ENCODE peak calls at places on chromosomes 6 and 20, in eight cellular contexts. One of them, this sample, is unnamed.

GRCh38 chr6:45681860-45682488 is 304.2 kb upstream of the SUPT3H start:
- DNase-seq in skeletal muscle cell: no peak
- DNase-seq in stimulated activated CD4-positive, alpha-beta T cell treated with anti-CD3 and anti-CD28 coated beads, TNF-alpha, amount 100 ng/mL, for 4 hours: no peak
- DNase-seq in ACHN: peak; percentile 72
- DNase-seq in RWPE2: no peak
- DNase-seq in amniotic stem cell: no peak
- DNase-seq in ecto neural progenitor cell: no peak
- DNase-seq in epithelial cell of prostate: peak; percentile 37
- DNase-seq in this sample: no peak

GRCh38 chr20:52275243-52275817 is 83.8 kb upstream of the ZFP64 start:
- DNase-seq in skeletal muscle cell: no peak
- DNase-seq in stimulated activated CD4-positive, alpha-beta T cell treated with anti-CD3 and anti-CD28 coated beads, TNF-alpha, amount 100 ng/mL, for 4 hours: no peak
- DNase-seq in ACHN: no peak
- DNase-seq in RWPE2: no peak
- DNase-seq in amniotic stem cell: no peak
- DNase-seq in ecto neural progenitor cell: no peak
- DNase-seq in epithelial cell of prostate: no peak
- DNase-seq in this sample: no peak

GRCh38 chr20:51002633-51003032 is 20.3 kb downstream of the KCNG1 start:
- DNase-seq in skeletal muscle cell: no peak
- DNase-seq in stimulated activated CD4-positive, alpha-beta T cell treated with anti-CD3 and anti-CD28 coated beads, TNF-alpha, amount 100 ng/mL, for 4 hours: no peak
- DNase-seq in ACHN: no peak
- DNase-seq in RWPE2: no peak
- DNase-seq in amniotic stem cell: no peak
- DNase-seq in ecto neural progenitor cell: no peak
- DNase-seq in epithelial cell of prostate: no peak
- DNase-seq in this sample: no peak

GRCh38 chr6:37323568-37323967 is 30.2 kb upstream of the RNF8 start:
- DNase-seq in skeletal muscle cell: peak; percentile 60
- DNase-seq in stimulated activated CD4-positive, alpha-beta T cell treated with anti-CD3 and anti-CD28 coated beads, TNF-alpha, amount 100 ng/mL, for 4 hours: no peak
- DNase-seq in ACHN: no peak
- DNase-seq in RWPE2: no peak
- DNase-seq in amniotic stem cell: no peak
- DNase-seq in ecto neural progenitor cell: no peak
- DNase-seq in epithelial cell of prostate: no peak
- DNase-seq in this sample: no peak

GRCh38 chr20:31869942-31870702 is at the start of the genes DUSP15 and TTLL9:
- DNase-seq in skeletal muscle cell: no peak
- DNase-seq in stimulated activated CD4-positive, alpha-beta T cell treated with anti-CD3 and anti-CD28 coated beads, TNF-alpha, amount 100 ng/mL, for 4 hours: no peak
- DNase-seq in ACHN: peak; percentile 12
- DNase-seq in RWPE2: no peak
- DNase-seq in amniotic stem cell: no peak
- DNase-seq in ecto neural progenitor cell: peak; percentile 80
- DNase-seq in epithelial cell of prostate: no peak
- DNase-seq in this sample: no peak

GRCh38 chr6:8219352-8219943 is 117.1 kb upstream of the EEF1E1 start:
- DNase-seq in skeletal muscle cell: peak; percentile 12
- DNase-seq in stimulated activated CD4-positive, alpha-beta T cell treated with anti-CD3 and anti-CD28 coated beads, TNF-alpha, amount 100 ng/mL, for 4 hours: no peak
- DNase-seq in ACHN: peak; percentile 40
- DNase-seq in RWPE2: no peak
- DNase-seq in amniotic stem cell: peak; percentile 23
- DNase-seq in ecto neural progenitor cell: no peak
- DNase-seq in epithelial cell of prostate: no peak
- DNase-seq in this sample: no peak

GRCh38 chr6:127462391-127462790 is 3.2 kb upstream of the KIAA0408 start:
- DNase-seq in skeletal muscle cell: no peak
- DNase-seq in stimulated activated CD4-positive, alpha-beta T cell treated with anti-CD3 and anti-CD28 coated beads, TNF-alpha, amount 100 ng/mL, for 4 hours: no peak
- DNase-seq in ACHN: no peak
- DNase-seq in RWPE2: no peak
- DNase-seq in amniotic stem cell: no peak
- DNase-seq in ecto neural progenitor cell: no peak
- DNase-seq in epithelial cell of prostate: no peak
- DNase-seq in this sample: no peak

GRCh38 chr6:109139109-109139508 is 43.8 kb downstream of the CEP57L1 start:
- DNase-seq in skeletal muscle cell: no peak
- DNase-seq in stimulated activated CD4-positive, alpha-beta T cell treated with anti-CD3 and anti-CD28 coated beads, TNF-alpha, amount 100 ng/mL, for 4 hours: no peak
- DNase-seq in ACHN: no peak
- DNase-seq in RWPE2: no peak
- DNase-seq in amniotic stem cell: no peak
- DNase-seq in ecto neural progenitor cell: no peak
- DNase-seq in epithelial cell of prostate: peak; percentile 18
- DNase-seq in this sample: no peak

GRCh38 chr6:14711056-14711703 is 534.7 kb upstream of the JARID2 start:
- DNase-seq in skeletal muscle cell: peak; percentile 82
- DNase-seq in stimulated activated CD4-positive, alpha-beta T cell treated with anti-CD3 and anti-CD28 coated beads, TNF-alpha, amount 100 ng/mL, for 4 hours: no peak
- DNase-seq in ACHN: peak; percentile 50
- DNase-seq in RWPE2: no peak
- DNase-seq in amniotic stem cell: no peak
- DNase-seq in ecto neural progenitor cell: no peak
- DNase-seq in epithelial cell of prostate: no peak
- DNase-seq in this sample: peak; percentile 13

GRCh38 chr6:21846541-21847451 is 253.2 kb downstream of the SOX4 start:
- DNase-seq in skeletal muscle cell: no peak
- DNase-seq in stimulated activated CD4-positive, alpha-beta T cell treated with anti-CD3 and anti-CD28 coated beads, TNF-alpha, amount 100 ng/mL, for 4 hours: no peak
- DNase-seq in ACHN: peak; percentile 38
- DNase-seq in RWPE2: no peak
- DNase-seq in amniotic stem cell: no peak
- DNase-seq in ecto neural progenitor cell: no peak
- DNase-seq in epithelial cell of prostate: no peak
- DNase-seq in this sample: no peak

GRCh38 chr6:9499709-9500108 is 915.2 kb downstream of the TFAP2A start:
- DNase-seq in skeletal muscle cell: no peak
- DNase-seq in stimulated activated CD4-positive, alpha-beta T cell treated with anti-CD3 and anti-CD28 coated beads, TNF-alpha, amount 100 ng/mL, for 4 hours: no peak
- DNase-seq in ACHN: no peak
- DNase-seq in RWPE2: no peak
- DNase-seq in amniotic stem cell: no peak
- DNase-seq in ecto neural progenitor cell: no peak
- DNase-seq in epithelial cell of prostate: no peak
- DNase-seq in this sample: no peak

GRCh38 chr6:98836025-98836961 is 1.9 kb downstream of the POU3F2 start:
- DNase-seq in skeletal muscle cell: no peak
- DNase-seq in stimulated activated CD4-positive, alpha-beta T cell treated with anti-CD3 and anti-CD28 coated beads, TNF-alpha, amount 100 ng/mL, for 4 hours: no peak
- DNase-seq in ACHN: no peak
- DNase-seq in RWPE2: no peak
- DNase-seq in amniotic stem cell: no peak
- DNase-seq in ecto neural progenitor cell: peak; percentile 63
- DNase-seq in epithelial cell of prostate: no peak
- DNase-seq in this sample: no peak

GRCh38 chr6:111846511-111847409 is 26.5 kb downstream of the FYN start:
- DNase-seq in skeletal muscle cell: no peak
- DNase-seq in stimulated activated CD4-positive, alpha-beta T cell treated with anti-CD3 and anti-CD28 coated beads, TNF-alpha, amount 100 ng/mL, for 4 hours: no peak
- DNase-seq in ACHN: no peak
- DNase-seq in RWPE2: no peak
- DNase-seq in amniotic stem cell: no peak
- DNase-seq in ecto neural progenitor cell: no peak
- DNase-seq in epithelial cell of prostate: no peak
- DNase-seq in this sample: no peak

GRCh38 chr6:168756009-168756634 is 315.1 kb downstream of the SMOC2 start:
- DNase-seq in skeletal muscle cell: no peak
- DNase-seq in stimulated activated CD4-positive, alpha-beta T cell treated with anti-CD3 and anti-CD28 coated beads, TNF-alpha, amount 100 ng/mL, for 4 hours: no peak
- DNase-seq in ACHN: no peak
- DNase-seq in RWPE2: no peak
- DNase-seq in amniotic stem cell: no peak
- DNase-seq in ecto neural progenitor cell: no peak
- DNase-seq in epithelial cell of prostate: no peak
- DNase-seq in this sample: no peak

GRCh38 chr6:33271098-33271607 is 523 bp downstream of the VPS52 start:
- DNase-seq in skeletal muscle cell: no peak
- DNase-seq in stimulated activated CD4-positive, alpha-beta T cell treated with anti-CD3 and anti-CD28 coated beads, TNF-alpha, amount 100 ng/mL, for 4 hours: no peak
- DNase-seq in ACHN: peak; percentile 10
- DNase-seq in RWPE2: no peak
- DNase-seq in amniotic stem cell: no peak
- DNase-seq in ecto neural progenitor cell: no peak
- DNase-seq in epithelial cell of prostate: no peak
- DNase-seq in this sample: no peak

GRCh38 chr20:34536798-34537394 is 20.7 kb downstream of the DYNLRB1 start:
- DNase-seq in skeletal muscle cell: no peak
- DNase-seq in stimulated activated CD4-positive, alpha-beta T cell treated with anti-CD3 and anti-CD28 coated beads, TNF-alpha, amount 100 ng/mL, for 4 hours: no peak
- DNase-seq in ACHN: no peak
- DNase-seq in RWPE2: peak; percentile 87
- DNase-seq in amniotic stem cell: no peak
- DNase-seq in ecto neural progenitor cell: peak; percentile 67
- DNase-seq in epithelial cell of prostate: no peak
- DNase-seq in this sample: peak; percentile 27

GRCh38 chr6:43982084-43982625 is 145.1 kb downstream of the MRPL14 start:
- DNase-seq in skeletal muscle cell: no peak
- DNase-seq in stimulated activated CD4-positive, alpha-beta T cell treated with anti-CD3 and anti-CD28 coated beads, TNF-alpha, amount 100 ng/mL, for 4 hours: no peak
- DNase-seq in ACHN: no peak
- DNase-seq in RWPE2: peak; percentile 11
- DNase-seq in amniotic stem cell: no peak
- DNase-seq in ecto neural progenitor cell: no peak
- DNase-seq in epithelial cell of prostate: no peak
- DNase-seq in this sample: no peak

GRCh38 chr20:50071039-50071888 is 41.7 kb downstream of the UBE2V1 start:
- DNase-seq in skeletal muscle cell: no peak
- DNase-seq in stimulated activated CD4-positive, alpha-beta T cell treated with anti-CD3 and anti-CD28 coated beads, TNF-alpha, amount 100 ng/mL, for 4 hours: peak; percentile 96
- DNase-seq in ACHN: peak; percentile 81
- DNase-seq in RWPE2: peak; percentile 94
- DNase-seq in amniotic stem cell: no peak
- DNase-seq in ecto neural progenitor cell: peak; percentile 98
- DNase-seq in epithelial cell of prostate: no peak
- DNase-seq in this sample: peak; percentile 85

GRCh38 chr6:158565482-158566040 is 5.7 kb downstream of the TMEM181 start:
- DNase-seq in skeletal muscle cell: no peak
- DNase-seq in stimulated activated CD4-positive, alpha-beta T cell treated with anti-CD3 and anti-CD28 coated beads, TNF-alpha, amount 100 ng/mL, for 4 hours: no peak
- DNase-seq in ACHN: no peak
- DNase-seq in RWPE2: no peak
- DNase-seq in amniotic stem cell: no peak
- DNase-seq in ecto neural progenitor cell: no peak
- DNase-seq in epithelial cell of prostate: no peak
- DNase-seq in this sample: no peak

GRCh38 chr20:917416-917815 is 1.3 kb upstream of the ANGPT4 start:
- DNase-seq in skeletal muscle cell: no peak
- DNase-seq in stimulated activated CD4-positive, alpha-beta T cell treated with anti-CD3 and anti-CD28 coated beads, TNF-alpha, amount 100 ng/mL, for 4 hours: no peak
- DNase-seq in ACHN: no peak
- DNase-seq in RWPE2: no peak
- DNase-seq in amniotic stem cell: no peak
- DNase-seq in ecto neural progenitor cell: no peak
- DNase-seq in epithelial cell of prostate: no peak
- DNase-seq in this sample: no peak

GRCh38 chr6:22668307-22668706 is 98.9 kb downstream of the HDGFL1 start:
- DNase-seq in skeletal muscle cell: no peak
- DNase-seq in stimulated activated CD4-positive, alpha-beta T cell treated with anti-CD3 and anti-CD28 coated beads, TNF-alpha, amount 100 ng/mL, for 4 hours: no peak
- DNase-seq in ACHN: no peak
- DNase-seq in RWPE2: no peak
- DNase-seq in amniotic stem cell: no peak
- DNase-seq in ecto neural progenitor cell: no peak
- DNase-seq in epithelial cell of prostate: no peak
- DNase-seq in this sample: no peak

GRCh38 chr6:159067334-159067733 is 22.5 kb upstream of the TAGAP start:
- DNase-seq in skeletal muscle cell: no peak
- DNase-seq in stimulated activated CD4-positive, alpha-beta T cell treated with anti-CD3 and anti-CD28 coated beads, TNF-alpha, amount 100 ng/mL, for 4 hours: no peak
- DNase-seq in ACHN: no peak
- DNase-seq in RWPE2: no peak
- DNase-seq in amniotic stem cell: no peak
- DNase-seq in ecto neural progenitor cell: no peak
- DNase-seq in epithelial cell of prostate: no peak
- DNase-seq in this sample: no peak

GRCh38 chr6:13486679-13487121 is 700 bp downstream of the GFOD1 start:
- DNase-seq in skeletal muscle cell: no peak
- DNase-seq in stimulated activated CD4-positive, alpha-beta T cell treated with anti-CD3 and anti-CD28 coated beads, TNF-alpha, amount 100 ng/mL, for 4 hours: peak; percentile 44
- DNase-seq in ACHN: peak; percentile 44
- DNase-seq in RWPE2: peak; percentile 77
- DNase-seq in amniotic stem cell: no peak
- DNase-seq in ecto neural progenitor cell: peak; percentile 74
- DNase-seq in epithelial cell of prostate: no peak
- DNase-seq in this sample: peak; percentile 50

GRCh38 chr20:52172392-52173047 is 19.1 kb downstream of the ZFP64 start:
- DNase-seq in skeletal muscle cell: no peak
- DNase-seq in stimulated activated CD4-positive, alpha-beta T cell treated with anti-CD3 and anti-CD28 coated beads, TNF-alpha, amount 100 ng/mL, for 4 hours: no peak
- DNase-seq in ACHN: no peak
- DNase-seq in RWPE2: no peak
- DNase-seq in amniotic stem cell: no peak
- DNase-seq in ecto neural progenitor cell: no peak
- DNase-seq in epithelial cell of prostate: no peak
- DNase-seq in this sample: no peak

GRCh38 chr6:38603492-38603891 is 36.2 kb downstream of the BTBD9 start:
- DNase-seq in skeletal muscle cell: no peak
- DNase-seq in stimulated activated CD4-positive, alpha-beta T cell treated with anti-CD3 and anti-CD28 coated beads, TNF-alpha, amount 100 ng/mL, for 4 hours: no peak
- DNase-seq in ACHN: no peak
- DNase-seq in RWPE2: no peak
- DNase-seq in amniotic stem cell: no peak
- DNase-seq in ecto neural progenitor cell: no peak
- DNase-seq in epithelial cell of prostate: no peak
- DNase-seq in this sample: no peak

GRCh38 chr6:159692303-159693127 is 526 bp downstream of the SOD2 start:
- DNase-seq in skeletal muscle cell: no peak
- DNase-seq in stimulated activated CD4-positive, alpha-beta T cell treated with anti-CD3 and anti-CD28 coated beads, TNF-alpha, amount 100 ng/mL, for 4 hours: no peak
- DNase-seq in ACHN: peak; percentile 50
- DNase-seq in RWPE2: peak; percentile 72
- DNase-seq in amniotic stem cell: no peak
- DNase-seq in ecto neural progenitor cell: no peak
- DNase-seq in epithelial cell of prostate: no peak
- DNase-seq in this sample: peak; percentile 42

GRCh38 chr6:170394980-170395379 is 88.4 kb downstream of the FAM120B start:
- DNase-seq in skeletal muscle cell: no peak
- DNase-seq in stimulated activated CD4-positive, alpha-beta T cell treated with anti-CD3 and anti-CD28 coated beads, TNF-alpha, amount 100 ng/mL, for 4 hours: no peak
- DNase-seq in ACHN: no peak
- DNase-seq in RWPE2: no peak
- DNase-seq in amniotic stem cell: no peak
- DNase-seq in ecto neural progenitor cell: no peak
- DNase-seq in epithelial cell of prostate: no peak
- DNase-seq in this sample: no peak

GRCh38 chr6:37366910-37367309 is 13.1 kb downstream of the RNF8 start:
- DNase-seq in skeletal muscle cell: no peak
- DNase-seq in stimulated activated CD4-positive, alpha-beta T cell treated with anti-CD3 and anti-CD28 coated beads, TNF-alpha, amount 100 ng/mL, for 4 hours: no peak
- DNase-seq in ACHN: no peak
- DNase-seq in RWPE2: no peak
- DNase-seq in amniotic stem cell: no peak
- DNase-seq in ecto neural progenitor cell: no peak
- DNase-seq in epithelial cell of prostate: no peak
- DNase-seq in this sample: no peak

GRCh38 chr6:135030532-135031178 is 24.0 kb downstream of the HBS1L start:
- DNase-seq in skeletal muscle cell: no peak
- DNase-seq in stimulated activated CD4-positive, alpha-beta T cell treated with anti-CD3 and anti-CD28 coated beads, TNF-alpha, amount 100 ng/mL, for 4 hours: no peak
- DNase-seq in ACHN: no peak
- DNase-seq in RWPE2: no peak
- DNase-seq in amniotic stem cell: no peak
- DNase-seq in ecto neural progenitor cell: no peak
- DNase-seq in epithelial cell of prostate: no peak
- DNase-seq in this sample: no peak

GRCh38 chr6:144739873-144740272 is 454.7 kb downstream of the UTRN start:
- DNase-seq in skeletal muscle cell: no peak
- DNase-seq in stimulated activated CD4-positive, alpha-beta T cell treated with anti-CD3 and anti-CD28 coated beads, TNF-alpha, amount 100 ng/mL, for 4 hours: no peak
- DNase-seq in ACHN: no peak
- DNase-seq in RWPE2: no peak
- DNase-seq in amniotic stem cell: no peak
- DNase-seq in ecto neural progenitor cell: no peak
- DNase-seq in epithelial cell of prostate: no peak
- DNase-seq in this sample: no peak

GRCh38 chr6:5085638-5086293 is 625 bp downstream of the PPP1R3G start:
- DNase-seq in skeletal muscle cell: no peak
- DNase-seq in stimulated activated CD4-positive, alpha-beta T cell treated with anti-CD3 and anti-CD28 coated beads, TNF-alpha, amount 100 ng/mL, for 4 hours: no peak
- DNase-seq in ACHN: peak; percentile 37
- DNase-seq in RWPE2: no peak
- DNase-seq in amniotic stem cell: no peak
- DNase-seq in ecto neural progenitor cell: peak; percentile 69
- DNase-seq in epithelial cell of prostate: no peak
- DNase-seq in this sample: no peak

GRCh38 chr20:41386502-41387427 is 20.1 kb upstream of the EMILIN3 start:
- DNase-seq in skeletal muscle cell: no peak
- DNase-seq in stimulated activated CD4-positive, alpha-beta T cell treated with anti-CD3 and anti-CD28 coated beads, TNF-alpha, amount 100 ng/mL, for 4 hours: no peak
- DNase-seq in ACHN: no peak
- DNase-seq in RWPE2: no peak
- DNase-seq in amniotic stem cell: no peak
- DNase-seq in ecto neural progenitor cell: no peak
- DNase-seq in epithelial cell of prostate: no peak
- DNase-seq in this sample: no peak

GRCh38 chr6:169529931-169530761 is 171.7 kb downstream of the WDR27 start:
- DNase-seq in skeletal muscle cell: no peak
- DNase-seq in stimulated activated CD4-positive, alpha-beta T cell treated with anti-CD3 and anti-CD28 coated beads, TNF-alpha, amount 100 ng/mL, for 4 hours: no peak
- DNase-seq in ACHN: peak; percentile 94
- DNase-seq in RWPE2: no peak
- DNase-seq in amniotic stem cell: no peak
- DNase-seq in ecto neural progenitor cell: no peak
- DNase-seq in epithelial cell of prostate: no peak
- DNase-seq in this sample: no peak

GRCh38 chr6:131383421-131384411 is 189.3 kb upstream of the ARG1 start:
- DNase-seq in skeletal muscle cell: no peak
- DNase-seq in stimulated activated CD4-positive, alpha-beta T cell treated with anti-CD3 and anti-CD28 coated beads, TNF-alpha, amount 100 ng/mL, for 4 hours: no peak
- DNase-seq in ACHN: no peak
- DNase-seq in RWPE2: no peak
- DNase-seq in amniotic stem cell: no peak
- DNase-seq in ecto neural progenitor cell: peak; percentile 49
- DNase-seq in epithelial cell of prostate: no peak
- DNase-seq in this sample: no peak

This sample was measured in activated T-helper 9 cell treated with anti-CD3 and anti-CD28 coated beads, Interleukin-2, amount 50 U/mL, for 16 hours.